ENCODE peak calls at places on chromosomes 1 and 21, in seven cellular contexts. P is NCI-H446; X is HS-5; K is SIG-M5; H is amygdala; J is NCI-H510A treated with DMSO at 0.1 percent for 48 hours; L is activated naive CD4-positive, alpha-beta T cell. F is an unnamed sample.

GRCh38 chr1:22850681-22851080 is 122.0 kb downstream of the LACTBL1 start:
- DNase-seq in X (no peak), L (no peak), H (peak), P (no peak), K (no peak), J (no peak), F (no peak)

GRCh38 chr1:119188926-119189325 is 48.5 kb upstream of the WARS2 start:
- DNase-seq in J (no peak), X (no peak), K (no peak), H (no peak), P (no peak), L (no peak), F (no peak)

GRCh38 chr1:67966666-67967009 is 83.8 kb downstream of the DIRAS3 start:
- DNase-seq in P (no peak), L (no peak), K (no peak), X (no peak), H (no peak), J (no peak), F (no peak)

GRCh38 chr1:19452221-19452663 is 33.1 kb downstream of the CAPZB start:
- DNase-seq in J (no peak), P (no peak), K (no peak), L (no peak), X (no peak), H (no peak), F (no peak)

GRCh38 chr1:6097824-6098223 is 52.1 kb downstream of the KCNAB2 start:
- DNase-seq in K (no peak), H (no peak), X (no peak), P (no peak), J (no peak), L (no peak), F (no peak)

GRCh38 chr21:21188513-21189188 is 190.4 kb downstream of the NCAM2 start:
- DNase-seq in J (no peak), H (no peak), P (peak), L (no peak), X (no peak), K (no peak), F (no peak)

GRCh38 chr1:180636138-180636537 is 4.3 kb downstream of the XPR1 start:
- DNase-seq in X (no peak), J (no peak), L (no peak), P (no peak), H (no peak), K (no peak), F (no peak)

GRCh38 chr1:111141803-111142202 is 1.8 kb downstream of the CEPT1 start:
- DNase-seq in J (no peak), K (no peak), X (no peak), H (no peak), L (no peak), P (no peak), F (no peak)

GRCh38 chr1:188228623-188229022 is 1399.9 kb downstream of the PLA2G4A start:
- DNase-seq in L (no peak), H (no peak), J (no peak), X (no peak), K (no peak), P (no peak), F (no peak)

GRCh38 chr1:144101397-144102050 is 129.7 kb upstream of the FAM72C start:
- DNase-seq in K (no peak), H (no peak), L (no peak), P (no peak), J (no peak), X (no peak), F (no peak)

GRCh38 chr1:966135-966602 is at the start of gene PLEKHN1:
- DNase-seq in P (no peak), K (no peak), J (no peak), L (no peak), X (peak), H (no peak), F (no peak)

GRCh38 chr1:56424744-56425493 is 154.4 kb downstream of the PLPP3 start:
- DNase-seq in L (no peak), K (no peak), J (no peak), H (no peak), P (peak), X (no peak), F (no peak)

GRCh38 chr1:107649023-107649422 is 316.0 kb downstream of the VAV3 start:
- DNase-seq in H (no peak), X (no peak), K (no peak), L (no peak), P (no peak), J (no peak), F (no peak)

GRCh38 chr1:227299688-227300087 is 18.6 kb downstream of the CDC42BPA start:
- DNase-seq in J (no peak), L (no peak), H (no peak), P (no peak), K (no peak), X (no peak), F (no peak)

GRCh38 chr1:145758116-145758515 is 38.8 kb downstream of the CD160 start:
- DNase-seq in L (no peak), H (no peak), K (no peak), P (peak), X (no peak), J (no peak), F (no peak)

GRCh38 chr1:46094454-46094853 is 38.0 kb downstream of the PIK3R3 start:
- DNase-seq in J (no peak), X (no peak), L (no peak), P (peak), K (no peak), H (no peak), F (no peak)

GRCh38 chr1:161313554-161314200 is 504 bp upstream of the SDHC start:
- DNase-seq in P (no peak), K (no peak), L (no peak), H (no peak), X (no peak), J (no peak), F (no peak)

GRCh38 chr1:214462882-214463281 is 88.5 kb downstream of the PTPN14 start:
- DNase-seq in P (no peak), K (no peak), H (no peak), L (no peak), J (no peak), X (no peak), F (no peak)

GRCh38 chr1:224266105-224266935 is 63.7 kb downstream of the NVL start:
- DNase-seq in J (no peak), H (no peak), X (no peak), K (no peak), L (no peak), P (no peak), F (no peak)

F was measured in stimulated activated CD8-positive, alpha-beta memory T cell treated with anti-CD3 and anti-CD28 coated beads, Interleukin-4, amount 100 ng/mL, for 1 hour.